ENCODE peak calls at places on chromosomes 5 and 9, in four cellular contexts. R, J, U and M are unnamed samples.

GRCh38 chr5:171275822-171276544 is 33.1 kb upstream of the TLX3 start:
- DNase-seq in R (no peak), J (no peak), U (no peak), M (no peak)

GRCh38 chr5:140372971-140373487 is 13.0 kb downstream of the SLC4A9 start:
- DNase-seq in R (peak; percentile 72), J (peak; percentile 58), U (peak; percentile 76), M (peak; percentile 9)

GRCh38 chr5:102678267-102679058 is 76.6 kb upstream of the PAM start:
- DNase-seq in R (no peak), J (no peak), U (no peak), M (no peak)

GRCh38 chr5:61182449-61182848 is 20.2 kb upstream of the SMIM15 start:
- DNase-seq in R (no peak), J (no peak), U (no peak), M (no peak)

GRCh38 chr5:65483474-65484346 is 2.0 kb upstream of the ADAMTS6 start:
- DNase-seq in R (no peak), J (no peak), U (no peak), M (no peak)

GRCh38 chr9:38048319-38048969 is 20.6 kb downstream of the SHB start:
- DNase-seq in R (no peak), J (no peak), U (no peak), M (no peak)

GRCh38 chr5:63125862-63126261 is 547.2 kb downstream of the LRRC70 start:
- DNase-seq in R (no peak), J (no peak), U (no peak), M (no peak)

GRCh38 chr9:81497096-81497495 is 192.3 kb downstream of the TLE1 start:
- DNase-seq in R (no peak), J (no peak), U (no peak), M (no peak)

GRCh38 chr5:93722588-93722987 is 18.8 kb downstream of the POU5F2 start:
- DNase-seq in R (no peak), J (no peak), U (no peak), M (no peak)

GRCh38 chr9:3956081-3956701 is 343.7 kb downstream of the GLIS3 start:
- DNase-seq in R (no peak), J (no peak), U (no peak), M (no peak)

GRCh38 chr5:79143684-79144379 is 32.2 kb downstream of the BHMT start:
- DNase-seq in R (no peak), J (peak; percentile 63), U (no peak), M (no peak)

GRCh38 chr5:1732238-1732880 is 67.3 kb downstream of the MRPL36 start:
- DNase-seq in R (peak; percentile 47), J (peak; percentile 12), U (no peak), M (no peak)

GRCh38 chr5:137580030-137580429 is 80.9 kb upstream of the SPOCK1 start:
- DNase-seq in R (no peak), J (no peak), U (no peak), M (no peak)

GRCh38 chr5:40716590-40716989 is 36.9 kb downstream of the PTGER4 start:
- DNase-seq in R (no peak), J (no peak), U (no peak), M (no peak)

GRCh38 chr9:20929276-20929675 is 102.2 kb downstream of the HACD4 start:
- DNase-seq in R (no peak), J (no peak), U (peak; percentile 16), M (peak; percentile 9)

GRCh38 chr9:84929068-84929467 is 259.5 kb downstream of the NTRK2 start:
- DNase-seq in R (no peak), J (no peak), U (no peak), M (no peak)

GRCh38 chr5:154829589-154830218 is 20.7 kb downstream of the FAXDC2 start:
- DNase-seq in R (no peak), J (peak; percentile 76), U (no peak), M (no peak)

GRCh38 chr9:3447813-3448212 is 78.0 kb downstream of the RFX3 start:
- DNase-seq in R (no peak), J (no peak), U (no peak), M (no peak)

GRCh38 chr5:13831236-13831810 is 113.2 kb downstream of the DNAH5 start:
- DNase-seq in R (no peak), J (no peak), U (no peak), M (no peak)

GRCh38 chr5:22531986-22532385 is 321.2 kb downstream of the CDH12 start:
- DNase-seq in R (no peak), J (no peak), U (no peak), M (no peak)

GRCh38 chr9:84493284-84493947 is 152.9 kb upstream of the SLC28A3 start:
- DNase-seq in R (no peak), J (no peak), U (no peak), M (no peak)

GRCh38 chr9:97721396-97721795 is 24.3 kb upstream of the XPA start:
- DNase-seq in R (no peak), J (no peak), U (no peak), M (no peak)

GRCh38 chr9:107732781-107733529 is 243.4 kb upstream of the KLF4 start:
- DNase-seq in R (no peak), J (no peak), U (peak; percentile 77), M (no peak)

GRCh38 chr9:76927540-76928240 is 21.8 kb upstream of the PRUNE2 start:
- DNase-seq in R (no peak), J (no peak), U (no peak), M (no peak)

GRCh38 chr9:136345281-136346156 is 18.0 kb downstream of the DNLZ start:
- DNase-seq in R (no peak), J (peak; percentile 87), U (peak; percentile 71), M (peak; percentile 74)

GRCh38 chr5:134136221-134136631 is 21.7 kb downstream of the TCF7 start:
- DNase-seq in R (no peak), J (no peak), U (no peak), M (no peak)

GRCh38 chr5:127229185-127229889 is 61.3 kb upstream of the MEGF10 start:
- DNase-seq in R (peak; percentile 76), J (peak; percentile 27), U (peak; percentile 42), M (peak; percentile 34)

GRCh38 chr5:91059409-91059808 is 323.7 kb downstream of the ARRDC3 start:
- DNase-seq in R (no peak), J (no peak), U (no peak), M (no peak)

GRCh38 chr5:128644863-128645262 is 106.8 kb upstream of the FBN2 start:
- DNase-seq in R (no peak), J (no peak), U (no peak), M (no peak)

GRCh38 chr5:82749453-82749852 is 327.7 kb downstream of the TMEM167A start:
- DNase-seq in R (no peak), J (no peak), U (no peak), M (peak; percentile 30)

GRCh38 chr5:125848746-125849145 is 574.5 kb upstream of the GRAMD2B start:
- DNase-seq in R (no peak), J (no peak), U (no peak), M (no peak)

GRCh38 chr5:176737746-176738699 is 72.3 kb upstream of the UNC5A start:
- DNase-seq in R (no peak), J (no peak), U (no peak), M (no peak)

GRCh38 chr5:160333726-160334125 is 21.4 kb upstream of the CCNJL start:
- DNase-seq in R (no peak), J (no peak), U (no peak), M (no peak)

GRCh38 chr9:84170521-84171141 is 169.9 kb downstream of the SLC28A3 start:
- DNase-seq in R (peak; percentile 81), J (peak; percentile 67), U (peak; percentile 36), M (no peak)

GRCh38 chr5:108727154-108727638 is 20.5 kb upstream of the FER start:
- DNase-seq in R (no peak), J (peak; percentile 41), U (peak; percentile 29), M (peak; percentile 36)

GRCh38 chr5:134736173-134736812 is 2.1 kb upstream of the CAMLG start:
- DNase-seq in R (no peak), J (no peak), U (no peak), M (no peak)

GRCh38 chr5:113939959-113940358 is 421.9 kb upstream of the KCNN2 start:
- DNase-seq in R (no peak), J (no peak), U (no peak), M (no peak)

GRCh38 chr9:5799314-5799713 is 33.6 kb downstream of the ERMP1 start:
- DNase-seq in R (no peak), J (peak; percentile 7), U (peak; percentile 48), M (peak; percentile 2)

GRCh38 chr9:114388764-114389375 is 1.1 kb upstream of the AKNA start:
- DNase-seq in R (no peak), J (no peak), U (no peak), M (no peak)

GRCh38 chr5:137096149-137097103 is 402.7 kb downstream of the SPOCK1 start:
- DNase-seq in R (no peak), J (no peak), U (no peak), M (no peak)

GRCh38 chr5:150641006-150641570 is 628 bp downstream of the SYNPO start:
- DNase-seq in R (peak; percentile 42), J (peak; percentile 42), U (peak; percentile 89), M (no peak)
- H3K27ac ChIP-seq in R (peak overlapping the region; percentile 90), J (peak overlapping the region; percentile 62), U (peak overlapping the region; percentile 64), M (peak overlapping the region; percentile 92)

GRCh38 chr5:142600092-142600491 is 85.8 kb downstream of the FGF1 start:
- DNase-seq in R (no peak), J (no peak), U (no peak), M (no peak)
- H3K27ac ChIP-seq in R (no peak overlapping the region), J (no peak overlapping the region), U (no peak overlapping the region), M (peak overlapping the region; percentile 20)

GRCh38 chr5:124581866-124582650 is 164.4 kb downstream of the ZNF608 start:
- DNase-seq in R (no peak), J (no peak), U (no peak), M (no peak)
- H3K27ac ChIP-seq in R (peak overlapping the region; percentile 56), J (no peak overlapping the region), U (no peak overlapping the region), M (peak overlapping the region; percentile 65)

GRCh38 chr9:135188681-135189151 is 101.2 kb downstream of the OLFM1 start:
- DNase-seq in R (peak; percentile 52), J (no peak), U (no peak), M (no peak)
- H3K27ac ChIP-seq in R (no peak overlapping the region), J (no peak overlapping the region), U (no peak overlapping the region), M (no peak overlapping the region)